ENCODE peak calls at places on chromosomes 13 and 19, in eight cellular contexts. S is fibroblast of the aortic adventitia; R is foreskin fibroblast; W is lower leg skin; H is mesothelial cell of epicardium; F is progenitor cell of endocrine pancreas; J is HL-60; Y is activated CD8-positive, alpha-beta T cell treated with anti-CD3 and anti-CD28 coated beads for 36 hours. A is an unnamed sample.

GRCh38 chr13:108288741-108289140 is 19.2 kb downstream of the TNFSF13B start:
- DNase-seq in S (no peak), R (no peak), W (no peak), H (no peak), F (no peak), J (no peak), Y (no peak), A (no peak)

GRCh38 chr19:57436392-57436791 is 1.3 kb downstream of the ZNF749 start:
- DNase-seq in S (no peak), R (no peak), W (no peak), H (no peak), F (no peak), J (no peak), Y (no peak), A (no peak)

GRCh38 chr13:79999601-80000000 is 341.3 kb downstream of the SPRY2 start:
- DNase-seq in S (no peak), R (no peak), W (no peak), H (no peak), F (no peak), J (no peak), Y (no peak), A (no peak)

GRCh38 chr13:95185851-95186250 is 115.4 kb downstream of the ABCC4 start:
- DNase-seq in S (no peak), R (no peak), W (no peak), H (no peak), F (no peak), J (peak), Y (peak), A (no peak)

GRCh38 chr19:18483119-18483518 is 38.8 kb downstream of the ELL start:
- DNase-seq in S (no peak), R (no peak), W (no peak), H (no peak), F (no peak), J (no peak), Y (no peak), A (no peak)

GRCh38 chr19:38977445-38978314 is 2.1 kb upstream of the FBXO17 start:
- DNase-seq in S (no peak), R (peak), W (no peak), H (no peak), F (no peak), J (no peak), Y (peak), A (peak)

GRCh38 chr13:94478913-94479312 is 569 bp downstream of the DCT start:
- DNase-seq in S (no peak), R (no peak), W (no peak), H (no peak), F (no peak), J (no peak), Y (no peak), A (no peak)

GRCh38 chr19:44585371-44586141 is 27.8 kb upstream of the IGSF23 start:
- DNase-seq in S (peak), R (no peak), W (peak), H (no peak), F (no peak), J (no peak), Y (no peak), A (no peak)

GRCh38 chr19:33193864-33194362 is at the start of gene LRP3:
- DNase-seq in S (peak), R (no peak), W (no peak), H (peak), F (peak), J (peak), Y (no peak), A (no peak)

GRCh38 chr13:78383899-78384298 is 219.5 kb downstream of the POU4F1 start:
- DNase-seq in S (no peak), R (no peak), W (no peak), H (no peak), F (no peak), J (no peak), Y (no peak), A (no peak)

GRCh38 chr13:41117859-41118258 is 14.7 kb downstream of the KBTBD6 start:
- DNase-seq in S (no peak), R (no peak), W (no peak), H (no peak), F (no peak), J (no peak), Y (no peak), A (no peak)

GRCh38 chr19:19053508-19054314 is 10.1 kb upstream of the SLC25A42 start:
- DNase-seq in S (peak), R (peak), W (no peak), H (no peak), F (peak), J (peak), Y (peak), A (peak)

GRCh38 chr13:40385858-40386180 is 280.6 kb downstream of the FOXO1 start:
- DNase-seq in S (no peak), R (no peak), W (no peak), H (no peak), F (no peak), J (no peak), Y (no peak), A (no peak)

GRCh38 chr13:51397262-51397933 is 55.4 kb downstream of the INTS6 start:
- DNase-seq in S (peak), R (peak), W (peak), H (no peak), F (no peak), J (peak), Y (no peak), A (no peak)

GRCh38 chr13:90281709-90282108 is 1065.8 kb upstream of the MIR17HG start:
- DNase-seq in S (no peak), R (no peak), W (no peak), H (no peak), F (no peak), J (no peak), Y (no peak), A (no peak)

GRCh38 chr13:72397265-72397664 is 330.2 kb downstream of the MZT1 start:
- DNase-seq in S (no peak), R (no peak), W (no peak), H (no peak), F (no peak), J (no peak), Y (no peak), A (no peak)

GRCh38 chr19:722553-723101 is 13.9 kb downstream of the PALM start:
- DNase-seq in S (peak), R (no peak), W (no peak), H (no peak), F (no peak), J (no peak), Y (no peak), A (no peak)

DNA sequence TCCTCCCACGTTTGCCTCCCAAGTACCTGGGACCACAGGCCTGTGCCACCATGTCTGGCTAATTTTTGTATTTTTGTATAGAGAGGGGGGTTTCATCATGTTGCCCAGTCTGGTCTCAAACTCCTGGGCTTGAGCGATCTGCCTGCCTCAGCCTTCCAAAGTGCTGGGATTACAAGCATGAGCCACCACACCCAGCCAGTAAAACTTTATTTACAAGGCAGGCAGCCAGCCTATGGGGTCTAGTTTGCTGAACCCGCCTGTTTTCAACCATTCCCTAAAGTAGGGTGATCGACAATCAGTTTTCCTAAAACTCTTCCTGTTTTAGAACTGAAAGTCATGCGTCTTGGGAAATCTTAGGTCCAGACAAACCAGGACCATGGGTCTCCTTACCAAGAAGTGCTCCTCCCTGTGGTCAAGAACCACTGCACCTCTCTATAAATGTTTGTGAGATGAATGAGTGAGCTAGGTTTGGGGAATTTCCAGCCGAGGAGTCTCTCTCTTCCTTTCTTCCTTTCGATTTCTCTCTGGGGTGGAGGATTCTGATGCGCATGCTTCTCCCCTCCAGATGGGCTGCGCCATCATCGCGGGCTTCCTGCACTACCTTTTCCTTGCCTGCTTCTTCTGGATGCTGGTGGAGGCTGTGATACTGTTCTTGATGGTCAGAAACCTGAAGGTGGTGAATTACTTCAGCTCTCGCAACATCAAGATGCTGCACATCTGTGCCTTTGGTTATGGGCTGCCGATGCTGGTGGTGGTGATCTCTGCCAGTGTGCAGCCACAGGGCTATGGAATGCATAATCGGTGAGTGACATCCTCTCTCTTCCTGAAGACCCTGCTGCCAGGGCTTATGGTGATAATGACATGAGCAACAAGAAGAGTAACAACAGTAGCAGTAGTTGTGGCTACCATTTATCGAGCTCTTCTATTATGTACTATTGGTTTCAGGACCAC is 38.7 kb downstream of the ADGRE1 start:
- DNase-seq in S (no peak), R (no peak), W (no peak), H (no peak), F (no peak), J (no peak), Y (peak), A (peak)
- TF ChIP-seq CTCF in S (no peak), R (no peak), W (no peak), H (no peak), F (no peak), J (no peak), Y (no peak), A (peak)

DNA sequence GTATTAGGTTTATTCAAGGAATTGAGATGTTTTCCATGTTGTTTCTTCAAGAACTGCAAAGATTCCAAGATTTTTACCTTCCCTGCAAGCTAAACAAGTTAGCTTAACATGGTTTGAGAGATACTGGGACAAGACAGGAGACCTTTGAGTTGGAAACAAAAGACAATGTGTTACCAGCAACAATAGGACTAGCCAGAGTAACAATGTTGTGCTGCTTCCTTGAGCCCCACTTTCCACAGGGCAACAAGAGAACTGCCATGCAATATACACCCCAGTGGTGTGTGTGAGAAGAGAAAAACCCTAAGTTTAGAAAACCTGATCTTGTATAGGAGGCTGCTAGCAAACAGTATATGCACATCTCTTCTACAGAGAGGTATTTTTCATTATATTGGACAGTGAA is 264.6 kb downstream of the PCDH20 start:
- DNase-seq in S (no peak), R (no peak), W (no peak), H (no peak), F (no peak), J (no peak), Y (no peak), A (no peak)
- TF ChIP-seq CTCF in S (no peak), R (no peak), W (no peak), H (no peak), F (no peak), J (no peak), Y (no peak), A (no peak)

DNA sequence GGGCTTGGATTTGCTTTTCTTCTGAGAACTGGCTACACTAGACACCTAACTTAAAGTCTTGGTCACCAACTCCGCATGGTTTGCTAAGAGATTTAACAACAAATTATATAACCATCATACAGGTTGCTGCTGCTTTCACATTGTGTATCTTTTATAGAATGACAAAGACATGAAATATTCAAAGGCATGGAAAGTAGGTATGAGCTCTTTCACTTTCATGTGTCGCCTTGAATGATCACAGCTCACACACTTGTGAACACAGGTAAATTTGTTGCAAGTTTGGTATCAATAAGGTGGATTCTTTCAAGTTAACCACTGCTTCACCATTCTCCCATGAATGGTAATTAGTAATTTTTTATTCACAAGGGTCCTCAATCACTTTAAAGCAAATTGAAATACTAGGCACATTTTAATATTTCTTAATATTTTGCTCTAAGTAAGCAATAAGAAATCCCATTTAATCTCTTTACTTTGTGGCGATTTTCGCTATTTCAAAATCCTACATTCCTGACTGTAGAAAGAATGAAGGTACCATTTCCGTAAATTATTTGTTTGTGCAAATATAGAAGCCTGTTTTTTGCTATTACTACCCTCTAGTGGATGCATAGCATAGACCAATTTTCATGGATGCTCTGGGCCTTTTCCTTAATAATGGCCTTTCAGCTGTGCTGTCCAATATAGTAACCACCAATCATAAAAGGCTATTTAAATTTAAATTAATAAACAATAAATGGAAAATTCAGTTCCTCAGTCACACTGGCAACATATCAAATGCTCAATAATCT is 45.5 kb upstream of the FREM2 start:
- DNase-seq in S (no peak), R (no peak), W (no peak), H (no peak), F (no peak), J (no peak), Y (no peak), A (no peak)
- TF ChIP-seq CTCF in S (peak), R (peak), W (no peak), H (no peak), F (peak), J (no peak), Y (no peak), A (no peak)

GRCh38 chr13:36207672-36208071 is 6.7 kb downstream of the SOHLH2 start:
- DNase-seq in S (peak), R (no peak), W (no peak), H (no peak), F (no peak), J (no peak), Y (no peak), A (no peak)
- TF ChIP-seq CTCF in S (no peak), R (no peak), W (no peak), H (no peak), F (no peak), J (no peak), Y (no peak), A (no peak)

GRCh38 chr13:59479629-59480028 is 684.1 kb downstream of the DIAPH3 start:
- DNase-seq in S (no peak), R (no peak), W (no peak), H (no peak), F (no peak), J (no peak), Y (no peak), A (no peak)

GRCh38 chr13:59478908-59479307 is 684.8 kb downstream of the DIAPH3 start:
- DNase-seq in S (no peak), R (no peak), W (no peak), H (no peak), F (no peak), J (no peak), Y (no peak), A (no peak)

GRCh38 chr13:59475911-59476310 is 687.8 kb downstream of the DIAPH3 start:
- DNase-seq in S (no peak), R (no peak), W (no peak), H (no peak), F (no peak), J (no peak), Y (no peak), A (no peak)

GRCh38 chr13:59476376-59476775 is 687.4 kb downstream of the DIAPH3 start:
- DNase-seq in S (no peak), R (no peak), W (no peak), H (no peak), F (no peak), J (no peak), Y (no peak), A (no peak)

DNA sequence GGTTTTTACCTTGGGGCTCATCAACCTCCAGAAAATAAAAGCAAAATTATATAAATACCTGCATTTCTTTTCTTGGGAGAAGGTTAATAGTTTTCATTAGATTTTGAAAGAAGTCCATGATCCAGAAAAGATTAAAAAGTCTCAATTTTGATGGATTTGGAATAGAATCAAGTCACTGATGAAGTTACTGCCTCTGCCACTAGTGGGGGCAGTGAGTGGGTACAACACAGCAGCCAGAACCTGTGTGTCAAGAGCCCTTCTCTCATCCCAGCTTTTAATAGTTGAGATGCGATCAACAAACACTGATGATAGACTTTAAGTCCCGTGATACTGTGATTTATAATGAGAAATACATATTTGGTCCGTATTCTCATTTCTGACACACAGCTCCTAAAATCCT is 686.7 kb downstream of the DIAPH3 start:
- DNase-seq in S (no peak), R (no peak), W (no peak), H (no peak), F (no peak), J (no peak), Y (peak), A (no peak)
- TF ChIP-seq CTCF in S (peak), R (peak), W (no peak), H (no peak), F (peak), J (peak), Y (peak), A (no peak)

GRCh38 chr19:42344336-42344893 is 19.0 kb downstream of the MEGF8 start:
- DNase-seq in S (no peak), R (no peak), W (no peak), H (no peak), F (no peak), J (no peak), Y (no peak), A (no peak)

GRCh38 chr19:42348211-42348610 is 22.8 kb downstream of the MEGF8 start:
- DNase-seq in S (no peak), R (no peak), W (no peak), H (no peak), F (no peak), J (no peak), Y (no peak), A (no peak)

GRCh38 chr19:42345191-42345812 is 19.9 kb downstream of the MEGF8 start:
- DNase-seq in S (peak), R (peak), W (no peak), H (no peak), F (no peak), J (no peak), Y (no peak), A (no peak)

DNA sequence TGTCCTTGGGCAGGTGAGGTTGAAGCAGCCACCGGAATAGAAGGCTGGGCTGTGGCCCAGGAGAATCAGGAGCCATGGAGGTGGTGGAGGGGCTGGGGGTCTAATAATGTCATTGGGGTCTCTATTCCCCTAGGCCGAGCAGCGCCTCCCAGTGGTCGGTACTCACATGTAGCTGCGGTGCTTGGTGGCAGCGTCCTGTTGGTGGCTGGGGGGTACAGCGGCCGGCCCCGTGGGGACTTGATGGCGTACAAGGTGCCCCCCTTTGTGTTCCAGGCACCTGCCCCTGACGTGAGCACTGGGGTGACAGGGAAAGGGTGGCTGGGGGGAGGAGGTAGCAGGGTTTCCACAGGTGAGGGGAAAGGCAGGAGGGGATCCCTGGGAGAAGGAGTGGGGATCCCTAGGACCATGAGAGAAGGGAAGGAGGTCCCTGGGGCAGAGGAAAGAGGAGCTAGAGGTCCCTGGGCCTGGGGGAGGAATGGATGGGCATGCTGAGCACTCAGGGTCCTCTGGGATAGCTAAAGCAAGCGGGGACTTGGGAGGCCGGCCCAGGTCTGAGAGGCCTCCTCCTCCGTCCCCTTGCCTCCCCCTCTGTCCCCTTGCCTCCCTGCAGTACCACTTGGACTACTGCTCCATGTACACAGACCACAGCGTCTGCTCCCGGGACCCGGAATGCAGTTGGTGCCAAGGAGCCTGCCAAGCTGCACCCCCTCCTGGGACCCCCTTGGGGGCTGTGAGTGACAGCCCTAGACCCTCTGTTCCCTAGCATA is 18.1 kb downstream of the MEGF8 start:
- DNase-seq in S (no peak), R (no peak), W (no peak), H (no peak), F (no peak), J (no peak), Y (peak), A (no peak)
- TF ChIP-seq CTCF in S (no peak), R (no peak), W (no peak), H (no peak), F (peak), J (no peak), Y (no peak), A (no peak)

DNA sequence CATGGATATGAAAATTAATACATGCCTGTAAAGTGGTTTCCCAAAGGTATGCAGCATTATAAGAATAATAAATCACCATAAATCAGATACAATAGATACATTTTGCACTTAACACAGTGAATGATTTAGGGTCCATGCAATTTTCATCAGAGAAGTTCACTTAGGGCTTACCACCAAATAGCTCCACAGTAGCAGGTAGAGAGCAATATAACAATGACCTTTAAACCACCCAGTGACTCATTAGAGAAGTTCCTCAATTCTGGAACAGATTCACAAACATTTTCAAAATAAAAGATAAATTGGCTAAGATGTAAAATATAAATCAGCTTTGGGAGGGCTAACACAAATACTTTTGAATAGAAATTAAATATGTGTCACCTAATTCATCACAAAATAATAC is 84.5 kb upstream of the NBEA start:
- DNase-seq in S (no peak), R (no peak), W (no peak), H (no peak), F (no peak), J (no peak), Y (no peak), A (no peak)
- TF ChIP-seq CTCF in S (no peak), R (no peak), W (no peak), H (no peak), F (no peak), J (no peak), Y (no peak), A (no peak)

DNA sequence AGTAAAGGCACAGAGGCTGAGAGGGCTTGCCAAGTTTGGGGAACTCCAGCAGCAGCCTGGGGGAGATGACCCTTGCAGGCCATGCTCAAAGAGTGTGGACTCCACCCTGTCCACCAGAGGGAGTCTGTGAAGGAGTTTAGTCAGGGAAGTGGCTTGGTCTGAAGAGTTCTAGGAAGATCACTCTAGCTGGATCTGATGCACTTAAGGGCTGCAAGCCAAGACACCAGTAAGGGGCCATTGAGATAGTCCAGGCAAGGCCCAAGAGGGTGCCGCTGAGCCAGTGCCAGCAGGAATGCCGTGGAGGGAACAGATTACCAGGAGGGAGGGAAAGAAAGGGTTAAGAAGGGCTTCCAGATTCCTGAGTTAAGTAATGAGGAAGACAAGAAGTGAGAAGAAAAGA is 68.7 kb downstream of the ZAR1L start:
- DNase-seq in S (peak), R (peak), W (peak), H (no peak), F (peak), J (peak), Y (peak), A (peak)
- TF ChIP-seq CTCF in S (peak), R (peak), W (no peak), H (peak), F (peak), J (peak), Y (peak), A (peak)